ENCODE peak calls at places on chromosomes 5 and 9, in seven cellular contexts. One of them, this sample, is unnamed.

GRCh38 chr9:89412951-89413350 is 85.0 kb downstream of the SEMA4D start:
- DNase-seq in Caco-2: no peak
- DNase-seq in AG04449: no peak
- DNase-seq in BJ: no peak
- DNase-seq in AG04450: no peak
- DNase-seq in tibial artery: no peak
- DNase-seq in fibroblast of pulmonary artery: no peak
- DNase-seq in this sample: no peak

GRCh38 chr5:42349163-42349562 is 74.1 kb upstream of the GHR start:
- DNase-seq in Caco-2: no peak
- DNase-seq in AG04449: no peak
- DNase-seq in BJ: no peak
- DNase-seq in AG04450: no peak
- DNase-seq in tibial artery: no peak
- DNase-seq in fibroblast of pulmonary artery: no peak
- DNase-seq in this sample: no peak

GRCh38 chr9:112556497-112557085 is 70.0 kb downstream of the KIAA1958 start:
- DNase-seq in Caco-2: no peak
- DNase-seq in AG04449: peak; percentile 66
- DNase-seq in BJ: peak; percentile 66
- DNase-seq in AG04450: no peak
- DNase-seq in tibial artery: no peak
- DNase-seq in fibroblast of pulmonary artery: peak; percentile 14
- DNase-seq in this sample: peak; percentile 40

GRCh38 chr5:57499262-57500050 is 16.8 kb upstream of the ACTBL2 start:
- DNase-seq in Caco-2: no peak
- DNase-seq in AG04449: no peak
- DNase-seq in BJ: no peak
- DNase-seq in AG04450: no peak
- DNase-seq in tibial artery: no peak
- DNase-seq in fibroblast of pulmonary artery: peak; percentile 90
- DNase-seq in this sample: peak; percentile 78

GRCh38 chr5:411728-412127 is 31.2 kb upstream of the EXOC3 start:
- DNase-seq in Caco-2: no peak
- DNase-seq in AG04449: no peak
- DNase-seq in BJ: no peak
- DNase-seq in AG04450: no peak
- DNase-seq in tibial artery: no peak
- DNase-seq in fibroblast of pulmonary artery: no peak
- DNase-seq in this sample: no peak

GRCh38 chr9:92608221-92609141 is 61.5 kb downstream of the IPPK start:
- DNase-seq in Caco-2: no peak
- DNase-seq in AG04449: no peak
- DNase-seq in BJ: no peak
- DNase-seq in AG04450: no peak
- DNase-seq in tibial artery: no peak
- DNase-seq in fibroblast of pulmonary artery: no peak
- DNase-seq in this sample: peak; percentile 54

GRCh38 chr9:129613520-129614175 is 7.3 kb downstream of the C9orf50 start:
- DNase-seq in Caco-2: no peak
- DNase-seq in AG04449: no peak
- DNase-seq in BJ: no peak
- DNase-seq in AG04450: no peak
- DNase-seq in tibial artery: no peak
- DNase-seq in fibroblast of pulmonary artery: no peak
- DNase-seq in this sample: no peak

GRCh38 chr5:956941-957729 is 51.5 kb upstream of the NKD2 start:
- DNase-seq in Caco-2: peak; percentile 69
- DNase-seq in AG04449: peak; percentile 51
- DNase-seq in BJ: peak; percentile 77
- DNase-seq in AG04450: peak; percentile 72
- DNase-seq in tibial artery: no peak
- DNase-seq in fibroblast of pulmonary artery: peak; percentile 93
- DNase-seq in this sample: peak; percentile 86

GRCh38 chr5:42887094-42887493 is 75.4 kb upstream of the SELENOP start:
- DNase-seq in Caco-2: peak; percentile 82
- DNase-seq in AG04449: no peak
- DNase-seq in BJ: no peak
- DNase-seq in AG04450: no peak
- DNase-seq in tibial artery: peak; percentile 35
- DNase-seq in fibroblast of pulmonary artery: no peak
- DNase-seq in this sample: no peak

GRCh38 chr9:113645972-113646241 is 182.4 kb downstream of the RGS3 start:
- DNase-seq in Caco-2: peak; percentile 9
- DNase-seq in AG04449: no peak
- DNase-seq in BJ: no peak
- DNase-seq in AG04450: no peak
- DNase-seq in tibial artery: no peak
- DNase-seq in fibroblast of pulmonary artery: no peak
- DNase-seq in this sample: no peak

GRCh38 chr5:72452515-72453259 is 54.5 kb downstream of the ZNF366 start:
- DNase-seq in Caco-2: peak; percentile 48
- DNase-seq in AG04449: no peak
- DNase-seq in BJ: peak; percentile 59
- DNase-seq in AG04450: peak; percentile 39
- DNase-seq in tibial artery: peak; percentile 85
- DNase-seq in fibroblast of pulmonary artery: peak; percentile 99
- DNase-seq in this sample: peak; percentile 92

GRCh38 chr5:126527892-126528291 is 67.1 kb downstream of the ALDH7A1 start:
- DNase-seq in Caco-2: no peak
- DNase-seq in AG04449: peak; percentile 81
- DNase-seq in BJ: no peak
- DNase-seq in AG04450: peak; percentile 79
- DNase-seq in tibial artery: no peak
- DNase-seq in fibroblast of pulmonary artery: peak; percentile 35
- DNase-seq in this sample: peak; percentile 52
- TF ChIP-seq CTCF in Caco-2: no peak
- TF ChIP-seq CTCF in AG04449: no peak
- TF ChIP-seq CTCF in BJ: no peak
- TF ChIP-seq CTCF in AG04450: no peak
- TF ChIP-seq CTCF in tibial artery: no peak
- TF ChIP-seq CTCF in fibroblast of pulmonary artery: no peak
- TF ChIP-seq CTCF in this sample: no peak

GRCh38 chr5:7364226-7364875 is 31.6 kb upstream of the ADCY2 start:
- DNase-seq in Caco-2: no peak
- DNase-seq in AG04449: no peak
- DNase-seq in BJ: no peak
- DNase-seq in AG04450: no peak
- DNase-seq in tibial artery: no peak
- DNase-seq in fibroblast of pulmonary artery: no peak
- DNase-seq in this sample: no peak

GRCh38 chr5:7363067-7363677 is 32.8 kb upstream of the ADCY2 start:
- DNase-seq in Caco-2: no peak
- DNase-seq in AG04449: no peak
- DNase-seq in BJ: no peak
- DNase-seq in AG04450: no peak
- DNase-seq in tibial artery: no peak
- DNase-seq in fibroblast of pulmonary artery: no peak
- DNase-seq in this sample: no peak

DNA sequence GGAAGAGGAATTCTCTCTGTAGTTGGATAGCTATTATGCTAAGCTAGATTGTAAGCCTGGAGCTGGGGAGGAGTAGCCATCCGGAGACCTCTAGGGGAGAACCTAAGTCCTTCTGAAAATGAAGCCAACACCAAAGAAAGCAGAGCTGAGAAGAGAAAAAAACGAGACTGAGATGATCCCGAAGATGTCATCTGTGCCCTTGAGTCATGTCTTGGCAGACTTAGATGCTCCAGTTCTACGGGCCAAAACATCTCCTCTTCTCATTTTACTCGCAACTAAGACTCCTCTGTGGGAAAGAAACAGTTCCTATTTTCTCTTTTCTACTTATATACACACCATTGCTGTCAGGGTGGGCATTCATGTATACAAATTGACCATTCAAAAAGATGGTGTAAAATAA is 34.3 kb upstream of the ADCY2 start:
- DNase-seq in Caco-2: no peak
- DNase-seq in AG04449: no peak
- DNase-seq in BJ: no peak
- DNase-seq in AG04450: no peak
- DNase-seq in tibial artery: no peak
- DNase-seq in fibroblast of pulmonary artery: no peak
- DNase-seq in this sample: peak; percentile 2
- H3K4me3 ChIP-seq in Caco-2: no peak overlapping the region
- H3K4me3 ChIP-seq in AG04449: no peak overlapping the region
- H3K4me3 ChIP-seq in BJ: no peak overlapping the region
- H3K4me3 ChIP-seq in AG04450: no peak overlapping the region
- H3K4me3 ChIP-seq in tibial artery: no peak overlapping the region
- H3K4me3 ChIP-seq in fibroblast of pulmonary artery: no peak overlapping the region
- H3K4me3 ChIP-seq in this sample: no peak overlapping the region

DNA sequence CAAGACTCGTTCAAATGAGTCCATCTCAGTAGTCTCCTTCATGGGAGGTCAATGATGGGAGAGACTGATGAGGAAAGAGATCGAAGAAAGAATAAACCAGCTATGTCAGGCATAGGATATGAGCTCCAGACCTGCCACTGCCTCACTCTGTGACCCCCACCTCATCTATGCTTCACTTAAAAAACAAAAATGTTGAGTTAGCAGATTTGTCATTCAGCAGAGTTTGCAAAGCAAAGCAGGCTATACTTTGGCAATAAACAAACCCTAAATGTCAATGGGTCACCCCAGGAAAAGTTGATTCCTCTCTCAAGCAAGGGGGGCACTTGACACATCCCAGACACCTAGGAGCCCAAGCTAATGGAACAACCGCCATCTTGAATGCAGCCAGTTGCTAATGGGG is 117.0 kb downstream of the GABBR2 start:
- DNase-seq in Caco-2: no peak
- DNase-seq in AG04449: no peak
- DNase-seq in BJ: no peak
- DNase-seq in AG04450: no peak
- DNase-seq in tibial artery: no peak
- DNase-seq in fibroblast of pulmonary artery: no peak
- DNase-seq in this sample: no peak
- TF ChIP-seq CTCF in Caco-2: no peak
- TF ChIP-seq CTCF in AG04449: no peak
- TF ChIP-seq CTCF in BJ: no peak
- TF ChIP-seq CTCF in AG04450: no peak
- TF ChIP-seq CTCF in tibial artery: no peak
- TF ChIP-seq CTCF in fibroblast of pulmonary artery: no peak
- TF ChIP-seq CTCF in this sample: no peak

DNA sequence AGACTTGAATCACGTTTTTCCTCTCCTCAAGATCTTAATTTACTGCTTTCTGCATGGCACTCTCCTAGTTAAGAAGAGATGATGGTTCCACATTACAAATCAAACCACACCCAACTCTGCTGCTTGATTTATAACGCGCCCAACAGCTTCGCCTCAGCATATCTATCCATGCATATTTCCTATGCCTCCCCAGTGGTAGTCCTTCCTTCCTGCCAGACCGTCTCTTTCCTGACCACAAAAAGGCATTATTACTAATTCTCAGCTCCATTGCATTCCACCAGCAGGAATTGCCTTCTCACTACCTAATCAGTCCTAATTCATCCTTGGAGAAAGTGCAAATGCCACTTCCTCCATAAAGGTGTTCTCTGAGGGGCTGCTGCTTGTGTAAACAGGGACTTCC is 95.0 kb upstream of the CAST start:
- DNase-seq in Caco-2: no peak
- DNase-seq in AG04449: no peak
- DNase-seq in BJ: peak; percentile 40
- DNase-seq in AG04450: no peak
- DNase-seq in tibial artery: no peak
- DNase-seq in fibroblast of pulmonary artery: peak; percentile 54
- DNase-seq in this sample: peak; percentile 74
- H3K4me3 ChIP-seq in Caco-2: no peak overlapping the region
- H3K4me3 ChIP-seq in AG04449: peak overlapping the region; percentile 23
- H3K4me3 ChIP-seq in BJ: no peak overlapping the region
- H3K4me3 ChIP-seq in AG04450: no peak overlapping the region
- H3K4me3 ChIP-seq in tibial artery: no peak overlapping the region
- H3K4me3 ChIP-seq in fibroblast of pulmonary artery: no peak overlapping the region
- H3K4me3 ChIP-seq in this sample: no peak overlapping the region

GRCh38 chr9:74447451-74448193 is 49.5 kb upstream of the RORB start:
- DNase-seq in Caco-2: no peak
- DNase-seq in AG04449: no peak
- DNase-seq in BJ: no peak
- DNase-seq in AG04450: no peak
- DNase-seq in tibial artery: no peak
- DNase-seq in fibroblast of pulmonary artery: no peak
- DNase-seq in this sample: peak; percentile 24
- TF ChIP-seq CTCF in Caco-2: no peak
- TF ChIP-seq CTCF in AG04449: no peak
- TF ChIP-seq CTCF in BJ: no peak
- TF ChIP-seq CTCF in AG04450: no peak
- TF ChIP-seq CTCF in tibial artery: no peak
- TF ChIP-seq CTCF in fibroblast of pulmonary artery: no peak
- TF ChIP-seq CTCF in this sample: no peak

GRCh38 chr5:134098690-134099089 is 15.8 kb upstream of the TCF7 start:
- DNase-seq in Caco-2: no peak
- DNase-seq in AG04449: no peak
- DNase-seq in BJ: no peak
- DNase-seq in AG04450: no peak
- DNase-seq in tibial artery: no peak
- DNase-seq in fibroblast of pulmonary artery: no peak
- DNase-seq in this sample: no peak

GRCh38 chr5:134101686-134102439 is 12.6 kb upstream of the TCF7 start:
- DNase-seq in Caco-2: no peak
- DNase-seq in AG04449: no peak
- DNase-seq in BJ: no peak
- DNase-seq in AG04450: no peak
- DNase-seq in tibial artery: no peak
- DNase-seq in fibroblast of pulmonary artery: no peak
- DNase-seq in this sample: peak; percentile 33

GRCh38 chr5:134100283-134101011 is 14.0 kb upstream of the TCF7 start:
- DNase-seq in Caco-2: no peak
- DNase-seq in AG04449: no peak
- DNase-seq in BJ: no peak
- DNase-seq in AG04450: no peak
- DNase-seq in tibial artery: no peak
- DNase-seq in fibroblast of pulmonary artery: peak; percentile 73
- DNase-seq in this sample: peak; percentile 51

GRCh38 chr5:134099288-134099872 is 15.1 kb upstream of the TCF7 start:
- DNase-seq in Caco-2: no peak
- DNase-seq in AG04449: no peak
- DNase-seq in BJ: no peak
- DNase-seq in AG04450: no peak
- DNase-seq in tibial artery: no peak
- DNase-seq in fibroblast of pulmonary artery: no peak
- DNase-seq in this sample: no peak

DNA sequence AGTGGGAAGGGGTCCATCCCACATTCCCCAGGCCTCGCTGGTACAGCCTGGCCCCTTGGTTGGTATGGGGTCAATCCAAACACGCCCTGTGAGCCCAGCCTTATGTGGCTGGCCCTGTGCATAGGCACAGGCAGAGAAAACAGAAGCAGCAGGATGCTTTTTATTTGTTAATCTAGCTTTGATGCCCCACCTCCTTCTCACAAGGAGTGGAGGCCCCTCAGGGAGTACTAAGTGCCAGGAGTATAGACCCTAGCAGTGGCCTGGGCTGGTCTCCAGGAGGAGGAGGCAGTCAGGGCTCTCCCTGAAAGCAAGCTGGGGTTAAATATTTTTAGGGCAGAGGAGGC is 14.6 kb upstream of the TCF7 start:
- DNase-seq in Caco-2: no peak
- DNase-seq in AG04449: no peak
- DNase-seq in BJ: no peak
- DNase-seq in AG04450: no peak
- DNase-seq in tibial artery: no peak
- DNase-seq in fibroblast of pulmonary artery: no peak
- DNase-seq in this sample: no peak
- H3K4me3 ChIP-seq in Caco-2: no peak overlapping the region
- H3K4me3 ChIP-seq in AG04449: no peak overlapping the region
- H3K4me3 ChIP-seq in BJ: no peak overlapping the region
- H3K4me3 ChIP-seq in AG04450: no peak overlapping the region
- H3K4me3 ChIP-seq in tibial artery: no peak overlapping the region
- H3K4me3 ChIP-seq in fibroblast of pulmonary artery: no peak overlapping the region
- H3K4me3 ChIP-seq in this sample: no peak overlapping the region

This sample was measured in fibroblast of mammary gland.